ENCODE peak calls at places on chromosome 2, in four cellular contexts. One of them, this sample, is unnamed.

GRCh38 chr2:105237045-105237765 is 4.3 kb upstream of the GPR45 start:
- DNase-seq in lung: no peak
- DNase-seq in spleen: no peak
- DNase-seq in right atrium auricular region: no peak
- DNase-seq in this sample: no peak

GRCh38 chr2:8453904-8454302 is 228.0 kb upstream of the ID2 start:
- DNase-seq in lung: no peak
- DNase-seq in spleen: no peak
- DNase-seq in right atrium auricular region: peak; percentile 78
- DNase-seq in this sample: no peak

GRCh38 chr2:61910603-61911002 is 5.1 kb downstream of the COMMD1 start:
- DNase-seq in lung: no peak
- DNase-seq in spleen: no peak
- DNase-seq in right atrium auricular region: no peak
- DNase-seq in this sample: no peak

GRCh38 chr2:40028792-40029488 is 249.9 kb upstream of the THUMPD2 start:
- DNase-seq in lung: no peak
- DNase-seq in spleen: no peak
- DNase-seq in right atrium auricular region: no peak
- DNase-seq in this sample: no peak

GRCh38 chr2:48313036-48313877 is 216.7 kb upstream of the STON1 start:
- DNase-seq in lung: no peak
- DNase-seq in spleen: no peak
- DNase-seq in right atrium auricular region: no peak
- DNase-seq in this sample: no peak

GRCh38 chr2:197211881-197212342 is 98.7 kb downstream of the ANKRD44 start:
- DNase-seq in lung: no peak
- DNase-seq in spleen: no peak
- DNase-seq in right atrium auricular region: no peak
- DNase-seq in this sample: no peak

GRCh38 chr2:119468154-119468955 is 36.7 kb downstream of the TMEM37 start:
- DNase-seq in lung: no peak
- DNase-seq in spleen: no peak
- DNase-seq in right atrium auricular region: no peak
- DNase-seq in this sample: no peak

GRCh38 chr2:158719411-158719810 is 75.7 kb upstream of the DAPL1 start:
- DNase-seq in lung: no peak
- DNase-seq in spleen: no peak
- DNase-seq in right atrium auricular region: peak; percentile 9
- DNase-seq in this sample: peak; percentile 82

GRCh38 chr2:96403481-96403880 is 67.9 kb downstream of the NCAPH start:
- DNase-seq in lung: no peak
- DNase-seq in spleen: no peak
- DNase-seq in right atrium auricular region: peak; percentile 28
- DNase-seq in this sample: no peak

GRCh38 chr2:84849271-84849952 is 31.5 kb downstream of the TRABD2A start:
- DNase-seq in lung: no peak
- DNase-seq in spleen: no peak
- DNase-seq in right atrium auricular region: no peak
- DNase-seq in this sample: no peak

GRCh38 chr2:44330801-44331200 is 30.5 kb downstream of the PREPL start:
- DNase-seq in lung: no peak
- DNase-seq in spleen: no peak
- DNase-seq in right atrium auricular region: no peak
- DNase-seq in this sample: no peak

GRCh38 chr2:55158111-55158814 is 73.8 kb downstream of the CLHC1 start:
- DNase-seq in lung: no peak
- DNase-seq in spleen: no peak
- DNase-seq in right atrium auricular region: no peak
- DNase-seq in this sample: no peak

GRCh38 chr2:240351088-240351741 is 84.2 kb upstream of the GPC1 start:
- DNase-seq in lung: no peak
- DNase-seq in spleen: no peak
- DNase-seq in right atrium auricular region: no peak
- DNase-seq in this sample: no peak

GRCh38 chr2:215553946-215554345 is 118.1 kb upstream of the FN1 start:
- DNase-seq in lung: no peak
- DNase-seq in spleen: no peak
- DNase-seq in right atrium auricular region: no peak
- DNase-seq in this sample: no peak

GRCh38 chr2:169862816-169863215 is 35.6 kb downstream of the UBR3 start:
- DNase-seq in lung: no peak
- DNase-seq in spleen: no peak
- DNase-seq in right atrium auricular region: no peak
- DNase-seq in this sample: no peak

GRCh38 chr2:12493031-12493513 is 223.7 kb upstream of the TRIB2 start:
- DNase-seq in lung: peak; percentile 38
- DNase-seq in spleen: no peak
- DNase-seq in right atrium auricular region: peak; percentile 78
- DNase-seq in this sample: no peak

GRCh38 chr2:80363951-80364350 is 59.4 kb upstream of the LRRTM1 start:
- DNase-seq in lung: no peak
- DNase-seq in spleen: no peak
- DNase-seq in right atrium auricular region: no peak
- DNase-seq in this sample: no peak

GRCh38 chr2:101803128-101803527 is 105.6 kb downstream of the MAP4K4 start:
- DNase-seq in lung: no peak
- DNase-seq in spleen: no peak
- DNase-seq in right atrium auricular region: no peak
- DNase-seq in this sample: no peak

GRCh38 chr2:96239745-96240264 is 26.0 kb downstream of the TMEM127 start:
- DNase-seq in lung: no peak
- DNase-seq in spleen: no peak
- DNase-seq in right atrium auricular region: no peak
- DNase-seq in this sample: no peak

GRCh38 chr2:98334439-98335078 is 11.7 kb upstream of the CNGA3 start:
- DNase-seq in lung: no peak
- DNase-seq in spleen: no peak
- DNase-seq in right atrium auricular region: no peak
- DNase-seq in this sample: no peak

GRCh38 chr2:224887159-224887558 is 155.1 kb downstream of the DOCK10 start:
- DNase-seq in lung: no peak
- DNase-seq in spleen: no peak
- DNase-seq in right atrium auricular region: no peak
- DNase-seq in this sample: no peak

GRCh38 chr2:26649992-26650712 is 9.0 kb upstream of the CIB4 start:
- DNase-seq in lung: no peak
- DNase-seq in spleen: peak; percentile 21
- DNase-seq in right atrium auricular region: no peak
- DNase-seq in this sample: no peak

GRCh38 chr2:121386707-121387106 is 101.7 kb upstream of the TFCP2L1 start:
- DNase-seq in lung: no peak
- DNase-seq in spleen: no peak
- DNase-seq in right atrium auricular region: no peak
- DNase-seq in this sample: no peak

GRCh38 chr2:216216951-216217903 is 108.1 kb downstream of the XRCC5 start:
- DNase-seq in lung: no peak
- DNase-seq in spleen: peak; percentile 54
- DNase-seq in right atrium auricular region: no peak
- DNase-seq in this sample: no peak

GRCh38 chr2:195458936-195459335 is 198.1 kb upstream of the SLC39A10 start:
- DNase-seq in lung: no peak
- DNase-seq in spleen: no peak
- DNase-seq in right atrium auricular region: no peak
- DNase-seq in this sample: no peak

GRCh38 chr2:23994567-23994966 is 15.3 kb upstream of the MFSD2B start:
- DNase-seq in lung: no peak
- DNase-seq in spleen: no peak
- DNase-seq in right atrium auricular region: no peak
- DNase-seq in this sample: no peak

GRCh38 chr2:230410861-230411464 is 5.0 kb upstream of the SP100 start:
- DNase-seq in lung: no peak
- DNase-seq in spleen: peak; percentile 76
- DNase-seq in right atrium auricular region: no peak
- DNase-seq in this sample: peak; percentile 87

GRCh38 chr2:134231965-134232340 is 21.9 kb upstream of the MGAT5 start:
- DNase-seq in lung: no peak
- DNase-seq in spleen: no peak
- DNase-seq in right atrium auricular region: no peak
- DNase-seq in this sample: no peak

GRCh38 chr2:32002406-32002805 is 8.4 kb downstream of the MEMO1 start:
- DNase-seq in lung: no peak
- DNase-seq in spleen: no peak
- DNase-seq in right atrium auricular region: no peak
- DNase-seq in this sample: no peak

GRCh38 chr2:57598552-57598951 is 448.1 kb upstream of the VRK2 start:
- DNase-seq in lung: no peak
- DNase-seq in spleen: no peak
- DNase-seq in right atrium auricular region: no peak
- DNase-seq in this sample: no peak

GRCh38 chr2:237689569-237690131 is 62.3 kb downstream of the LRRFIP1 start:
- DNase-seq in lung: peak; percentile 73
- DNase-seq in spleen: peak; percentile 83
- DNase-seq in right atrium auricular region: no peak
- DNase-seq in this sample: no peak

GRCh38 chr2:108823286-108823685 is 36.7 kb downstream of the CCDC138 start:
- DNase-seq in lung: no peak
- DNase-seq in spleen: no peak
- DNase-seq in right atrium auricular region: no peak
- DNase-seq in this sample: no peak

GRCh38 chr2:26616864-26617135 is 24.4 kb downstream of the CIB4 start:
- DNase-seq in lung: no peak
- DNase-seq in spleen: peak; percentile 22
- DNase-seq in right atrium auricular region: no peak
- DNase-seq in this sample: no peak

GRCh38 chr2:161425966-161426365 is 9.9 kb downstream of the TBR1 start:
- DNase-seq in lung: no peak
- DNase-seq in spleen: no peak
- DNase-seq in right atrium auricular region: no peak
- DNase-seq in this sample: no peak

GRCh38 chr2:161424179-161424763 is 8.2 kb downstream of the TBR1 start:
- DNase-seq in lung: no peak
- DNase-seq in spleen: no peak
- DNase-seq in right atrium auricular region: no peak
- DNase-seq in this sample: no peak

GRCh38 chr2:161424992-161425391 is 8.9 kb downstream of the TBR1 start:
- DNase-seq in lung: no peak
- DNase-seq in spleen: no peak
- DNase-seq in right atrium auricular region: no peak
- DNase-seq in this sample: no peak

GRCh38 chr2:161422812-161423211 is 6.7 kb downstream of the TBR1 start:
- DNase-seq in lung: no peak
- DNase-seq in spleen: no peak
- DNase-seq in right atrium auricular region: no peak
- DNase-seq in this sample: no peak

GRCh38 chr2:161423351-161424178 is 7.5 kb downstream of the TBR1 start:
- DNase-seq in lung: no peak
- DNase-seq in spleen: no peak
- DNase-seq in right atrium auricular region: no peak
- DNase-seq in this sample: no peak
- H3K27me3 ChIP-seq in lung: peaks cover 29% of the 10 kb centered on the region
- H3K27me3 ChIP-seq in spleen: peaks cover 100% of the 10 kb centered on the region
- H3K27me3 ChIP-seq in right atrium auricular region: peaks cover 70% of the 10 kb centered on the region
- H3K27me3 ChIP-seq in this sample: peaks cover 94% of the 10 kb centered on the region

DNA sequence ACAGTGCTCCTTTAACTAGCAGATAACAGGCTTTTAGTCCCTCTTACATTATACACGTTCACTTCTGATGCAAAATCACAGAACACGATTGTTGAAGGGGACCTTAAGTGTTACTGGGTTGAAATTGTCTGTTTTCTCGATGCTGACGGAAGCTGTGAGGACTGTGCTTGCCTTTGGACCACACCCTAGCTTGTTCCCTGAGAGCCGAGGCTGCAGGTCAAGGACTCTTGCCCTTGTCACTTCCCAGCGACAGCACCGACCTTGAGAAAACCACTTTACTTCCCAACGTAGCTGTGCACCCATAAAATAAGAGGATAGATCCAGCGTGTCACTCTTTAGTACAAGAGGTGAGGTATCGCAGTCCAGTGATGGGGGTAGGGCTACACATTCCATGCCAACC is 701.0 kb downstream of the DCDC2C start:
- DNase-seq in lung: no peak
- DNase-seq in spleen: no peak
- DNase-seq in right atrium auricular region: no peak
- DNase-seq in this sample: no peak
- H3K27me3 ChIP-seq in lung: no peaks in the 10 kb centered on the region
- H3K27me3 ChIP-seq in spleen: no peaks in the 10 kb centered on the region
- H3K27me3 ChIP-seq in right atrium auricular region: no peaks in the 10 kb centered on the region
- H3K27me3 ChIP-seq in this sample: no peaks in the 10 kb centered on the region

DNA sequence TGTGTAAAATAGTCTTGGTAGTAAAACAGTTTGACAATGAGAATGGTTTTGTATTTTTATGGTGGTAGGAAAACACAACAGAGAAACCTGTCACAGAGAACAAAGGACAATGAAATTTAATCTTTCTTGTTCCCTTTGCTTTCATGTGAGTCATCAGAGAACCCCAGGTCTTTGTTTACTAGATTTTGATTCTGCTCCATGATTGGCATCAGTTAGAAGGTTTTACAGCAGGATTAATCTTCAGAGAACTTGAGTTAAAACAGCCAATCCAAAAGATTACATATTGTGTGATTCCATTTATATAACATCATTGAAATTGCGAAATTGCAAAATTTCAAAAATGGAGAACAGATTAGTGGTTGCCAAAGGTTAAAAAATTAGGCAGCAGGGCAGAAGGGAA is 2.5 kb downstream of the APLF start:
- DNase-seq in lung: no peak
- DNase-seq in spleen: no peak
- DNase-seq in right atrium auricular region: no peak
- DNase-seq in this sample: no peak
- H3K27me3 ChIP-seq in lung: no peaks in the 10 kb centered on the region
- H3K27me3 ChIP-seq in spleen: no peaks in the 10 kb centered on the region
- H3K27me3 ChIP-seq in right atrium auricular region: no peaks in the 10 kb centered on the region
- H3K27me3 ChIP-seq in this sample: no peaks in the 10 kb centered on the region

GRCh38 chr2:107093426-107093957 is 207.5 kb upstream of the ST6GAL2 start:
- DNase-seq in lung: no peak
- DNase-seq in spleen: no peak
- DNase-seq in right atrium auricular region: no peak
- DNase-seq in this sample: no peak
- H3K27me3 ChIP-seq in lung: no peaks in the 10 kb centered on the region
- H3K27me3 ChIP-seq in spleen: no peaks in the 10 kb centered on the region
- H3K27me3 ChIP-seq in right atrium auricular region: no peaks in the 10 kb centered on the region
- H3K27me3 ChIP-seq in this sample: no peaks in the 10 kb centered on the region

This sample was measured in esophagus muscularis mucosa.